ENCODE peak calls at places on chromosomes 16 and 17, in four cellular contexts. One of them, this sample, is unnamed.

GRCh38 chr16:8905168-8905762 is 23.1 kb downstream of the LITAFD start:
- DNase-seq in cardiac fibroblast: peak; percentile 60
- DNase-seq in mammary epithelial cell: no peak
- DNase-seq in breast epithelium: no peak
- DNase-seq in this sample: no peak

GRCh38 chr17:80504671-80505413 is 28.4 kb upstream of the NPTX1 start:
- DNase-seq in cardiac fibroblast: peak; percentile 24
- DNase-seq in mammary epithelial cell: no peak
- DNase-seq in breast epithelium: no peak
- DNase-seq in this sample: no peak

GRCh38 chr17:66275651-66276050 is 26.8 kb upstream of the PRKCA start:
- DNase-seq in cardiac fibroblast: peak; percentile 76
- DNase-seq in mammary epithelial cell: peak; percentile 94
- DNase-seq in breast epithelium: peak; percentile 45
- DNase-seq in this sample: no peak

GRCh38 chr16:68367034-68367433 is 56.2 kb downstream of the PRMT7 start:
- DNase-seq in cardiac fibroblast: peak; percentile 41
- DNase-seq in mammary epithelial cell: no peak
- DNase-seq in breast epithelium: no peak
- DNase-seq in this sample: no peak

GRCh38 chr17:60959696-60960095 is 282.0 kb downstream of the BCAS3 start:
- DNase-seq in cardiac fibroblast: no peak
- DNase-seq in mammary epithelial cell: no peak
- DNase-seq in breast epithelium: no peak
- DNase-seq in this sample: no peak

GRCh38 chr16:15605869-15606520 is 37.0 kb downstream of the MARF1 start:
- DNase-seq in cardiac fibroblast: no peak
- DNase-seq in mammary epithelial cell: no peak
- DNase-seq in breast epithelium: no peak
- DNase-seq in this sample: no peak

GRCh38 chr17:48558057-48558456 is 13.1 kb upstream of the HOXB2 start:
- DNase-seq in cardiac fibroblast: no peak
- DNase-seq in mammary epithelial cell: peak; percentile 22
- DNase-seq in breast epithelium: no peak
- DNase-seq in this sample: no peak

GRCh38 chr16:67652578-67653130 is 7.4 kb downstream of the ACD start:
- DNase-seq in cardiac fibroblast: no peak
- DNase-seq in mammary epithelial cell: peak; percentile 39
- DNase-seq in breast epithelium: no peak
- DNase-seq in this sample: no peak

GRCh38 chr17:31508310-31509094 is 117.0 kb downstream of the RAB11FIP4 start:
- DNase-seq in cardiac fibroblast: no peak
- DNase-seq in mammary epithelial cell: no peak
- DNase-seq in breast epithelium: no peak
- DNase-seq in this sample: no peak

GRCh38 chr17:6462692-6463091 is 18.4 kb downstream of the PIMREG start:
- DNase-seq in cardiac fibroblast: no peak
- DNase-seq in mammary epithelial cell: no peak
- DNase-seq in breast epithelium: no peak
- DNase-seq in this sample: no peak

GRCh38 chr17:81097134-81097942 is 62.4 kb downstream of the BAIAP2 start:
- DNase-seq in cardiac fibroblast: peak; percentile 87
- DNase-seq in mammary epithelial cell: peak; percentile 71
- DNase-seq in breast epithelium: peak; percentile 57
- DNase-seq in this sample: peak; percentile 76

GRCh38 chr17:77527394-77527793 is 386.6 kb downstream of the SEC14L1 start:
- DNase-seq in cardiac fibroblast: no peak
- DNase-seq in mammary epithelial cell: no peak
- DNase-seq in breast epithelium: no peak
- DNase-seq in this sample: no peak

GRCh38 chr17:42050360-42051012 is at the start of gene C17orf113:
- DNase-seq in cardiac fibroblast: peak; percentile 29
- DNase-seq in mammary epithelial cell: peak; percentile 15
- DNase-seq in breast epithelium: no peak
- DNase-seq in this sample: peak; percentile 48

GRCh38 chr16:83977056-83977815 is 9.2 kb downstream of the NECAB2 start:
- DNase-seq in cardiac fibroblast: no peak
- DNase-seq in mammary epithelial cell: no peak
- DNase-seq in breast epithelium: no peak
- DNase-seq in this sample: no peak

GRCh38 chr17:36846410-36847292 is 90.6 kb upstream of the LHX1 start:
- DNase-seq in cardiac fibroblast: no peak
- DNase-seq in mammary epithelial cell: no peak
- DNase-seq in breast epithelium: no peak
- DNase-seq in this sample: no peak

GRCh38 chr17:16486373-16487250 is 5.4 kb downstream of the LRRC75A start:
- DNase-seq in cardiac fibroblast: peak; percentile 74
- DNase-seq in mammary epithelial cell: peak; percentile 76
- DNase-seq in breast epithelium: peak; percentile 96
- DNase-seq in this sample: peak; percentile 77

GRCh38 chr16:89031715-89032659 is 55.0 kb upstream of the CBFA2T3 start:
- DNase-seq in cardiac fibroblast: no peak
- DNase-seq in mammary epithelial cell: no peak
- DNase-seq in breast epithelium: peak; percentile 40
- DNase-seq in this sample: peak; percentile 28

GRCh38 chr17:22514315-22514714 is 822.0 kb downstream of the KCNJ18 start:
- DNase-seq in cardiac fibroblast: no peak
- DNase-seq in mammary epithelial cell: no peak
- DNase-seq in breast epithelium: no peak
- DNase-seq in this sample: no peak

GRCh38 chr17:9878791-9879525 is 26.1 kb downstream of the RCVRN start:
- DNase-seq in cardiac fibroblast: no peak
- DNase-seq in mammary epithelial cell: no peak
- DNase-seq in breast epithelium: no peak
- DNase-seq in this sample: no peak

GRCh38 chr16:3938843-3939624 is 58.5 kb upstream of the CREBBP start:
- DNase-seq in cardiac fibroblast: peak; percentile 86
- DNase-seq in mammary epithelial cell: no peak
- DNase-seq in breast epithelium: no peak
- DNase-seq in this sample: peak; percentile 43

GRCh38 chr17:77580531-77580930 is 378.0 kb upstream of the TNRC6C start:
- DNase-seq in cardiac fibroblast: no peak
- DNase-seq in mammary epithelial cell: no peak
- DNase-seq in breast epithelium: no peak
- DNase-seq in this sample: no peak

GRCh38 chr17:39225974-39226683 is 384 bp upstream of the STAC2 start:
- DNase-seq in cardiac fibroblast: peak; percentile 64
- DNase-seq in mammary epithelial cell: no peak
- DNase-seq in breast epithelium: peak; percentile 95
- DNase-seq in this sample: peak; percentile 74

GRCh38 chr16:84478172-84478948 is 26.1 kb downstream of the MEAK7 start:
- DNase-seq in cardiac fibroblast: peak; percentile 15
- DNase-seq in mammary epithelial cell: peak; percentile 81
- DNase-seq in breast epithelium: no peak
- DNase-seq in this sample: no peak

GRCh38 chr17:1267471-1267947 is 2.7 kb upstream of the BHLHA9 start:
- DNase-seq in cardiac fibroblast: peak; percentile 51
- DNase-seq in mammary epithelial cell: no peak
- DNase-seq in breast epithelium: peak; percentile 38
- DNase-seq in this sample: no peak

GRCh38 chr17:76866774-76867577 is 1.2 kb upstream of the MGAT5B start:
- DNase-seq in cardiac fibroblast: peak; percentile 29
- DNase-seq in mammary epithelial cell: peak; percentile 49
- DNase-seq in breast epithelium: no peak
- DNase-seq in this sample: no peak

GRCh38 chr16:3774156-3774767 is 56.9 kb upstream of the TRAP1 start:
- DNase-seq in cardiac fibroblast: peak; percentile 61
- DNase-seq in mammary epithelial cell: no peak
- DNase-seq in breast epithelium: no peak
- DNase-seq in this sample: peak; percentile 77

GRCh38 chr16:86510465-86511261 is at the start of gene FOXF1:
- DNase-seq in cardiac fibroblast: peak; percentile 41
- DNase-seq in mammary epithelial cell: peak; percentile 32
- DNase-seq in breast epithelium: no peak
- DNase-seq in this sample: no peak

GRCh38 chr17:22694362-22695227 is 1002.3 kb downstream of the KCNJ18 start:
- DNase-seq in cardiac fibroblast: no peak
- DNase-seq in mammary epithelial cell: no peak
- DNase-seq in breast epithelium: no peak
- DNase-seq in this sample: no peak

GRCh38 chr17:73420897-73421296 is 109.1 kb upstream of the CDC42EP4 start:
- DNase-seq in cardiac fibroblast: no peak
- DNase-seq in mammary epithelial cell: peak; percentile 83
- DNase-seq in breast epithelium: no peak
- DNase-seq in this sample: no peak

GRCh38 chr16:15439102-15439501 is 4.7 kb downstream of the BMERB1 start:
- DNase-seq in cardiac fibroblast: no peak
- DNase-seq in mammary epithelial cell: no peak
- DNase-seq in breast epithelium: no peak
- DNase-seq in this sample: no peak

GRCh38 chr17:49191407-49191916 is 18.9 kb downstream of the GNGT2 start:
- DNase-seq in cardiac fibroblast: peak; percentile 61
- DNase-seq in mammary epithelial cell: no peak
- DNase-seq in breast epithelium: no peak
- DNase-seq in this sample: no peak

GRCh38 chr17:50831430-50832064 is 3.8 kb upstream of the WFIKKN2 start:
- DNase-seq in cardiac fibroblast: peak; percentile 70
- DNase-seq in mammary epithelial cell: no peak
- DNase-seq in breast epithelium: peak; percentile 57
- DNase-seq in this sample: no peak

GRCh38 chr16:21643787-21644186 is 8.6 kb downstream of the IGSF6 start:
- DNase-seq in cardiac fibroblast: no peak
- DNase-seq in mammary epithelial cell: no peak
- DNase-seq in breast epithelium: no peak
- DNase-seq in this sample: no peak
- H3K4me3 ChIP-seq in cardiac fibroblast: no peak overlapping the region
- H3K4me3 ChIP-seq in mammary epithelial cell: no peak overlapping the region
- H3K4me3 ChIP-seq in breast epithelium: no peak overlapping the region
- H3K4me3 ChIP-seq in this sample: no peak overlapping the region

DNA sequence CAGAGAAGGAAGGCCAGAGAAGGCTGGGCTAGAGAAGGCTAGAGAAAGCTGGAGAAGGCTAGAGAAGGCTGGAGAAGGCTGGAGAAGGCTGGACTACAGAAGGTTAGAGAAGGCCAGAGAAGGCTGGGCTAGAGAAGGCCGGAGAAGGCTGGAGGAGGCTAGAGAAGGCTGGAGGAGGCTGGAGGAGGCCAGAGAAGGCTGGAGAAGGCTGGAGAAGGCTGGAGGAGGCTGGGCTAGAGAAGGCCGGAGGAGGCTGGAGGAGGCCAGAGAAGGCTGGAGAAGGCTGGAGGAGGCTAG is 6.4 kb upstream of the OGFOD3 start:
- DNase-seq in cardiac fibroblast: no peak
- DNase-seq in mammary epithelial cell: no peak
- DNase-seq in breast epithelium: no peak
- DNase-seq in this sample: no peak
- TF ChIP-seq CTCF in cardiac fibroblast: no peak
- TF ChIP-seq CTCF in mammary epithelial cell: no peak
- TF ChIP-seq CTCF in breast epithelium: no peak
- TF ChIP-seq CTCF in this sample: no peak

GRCh38 chr16:28041615-28042014 is 21.9 kb downstream of the GSG1L start:
- DNase-seq in cardiac fibroblast: no peak
- DNase-seq in mammary epithelial cell: no peak
- DNase-seq in breast epithelium: no peak
- DNase-seq in this sample: no peak
- H3K4me3 ChIP-seq in cardiac fibroblast: no peak overlapping the region
- H3K4me3 ChIP-seq in mammary epithelial cell: no peak overlapping the region
- H3K4me3 ChIP-seq in breast epithelium: no peak overlapping the region
- H3K4me3 ChIP-seq in this sample: no peak overlapping the region

GRCh38 chr16:53998024-53998810 is 288.4 kb downstream of the IRX3 start:
- DNase-seq in cardiac fibroblast: no peak
- DNase-seq in mammary epithelial cell: no peak
- DNase-seq in breast epithelium: no peak
- DNase-seq in this sample: no peak

GRCh38 chr16:53996961-53997360 is 289.6 kb downstream of the IRX3 start:
- DNase-seq in cardiac fibroblast: no peak
- DNase-seq in mammary epithelial cell: no peak
- DNase-seq in breast epithelium: no peak
- DNase-seq in this sample: no peak

GRCh38 chr16:53999123-53999522 is 287.5 kb downstream of the IRX3 start:
- DNase-seq in cardiac fibroblast: no peak
- DNase-seq in mammary epithelial cell: no peak
- DNase-seq in breast epithelium: no peak
- DNase-seq in this sample: no peak

GRCh38 chr16:53999841-54000240 is 286.7 kb downstream of the IRX3 start:
- DNase-seq in cardiac fibroblast: no peak
- DNase-seq in mammary epithelial cell: no peak
- DNase-seq in breast epithelium: no peak
- DNase-seq in this sample: no peak

DNA sequence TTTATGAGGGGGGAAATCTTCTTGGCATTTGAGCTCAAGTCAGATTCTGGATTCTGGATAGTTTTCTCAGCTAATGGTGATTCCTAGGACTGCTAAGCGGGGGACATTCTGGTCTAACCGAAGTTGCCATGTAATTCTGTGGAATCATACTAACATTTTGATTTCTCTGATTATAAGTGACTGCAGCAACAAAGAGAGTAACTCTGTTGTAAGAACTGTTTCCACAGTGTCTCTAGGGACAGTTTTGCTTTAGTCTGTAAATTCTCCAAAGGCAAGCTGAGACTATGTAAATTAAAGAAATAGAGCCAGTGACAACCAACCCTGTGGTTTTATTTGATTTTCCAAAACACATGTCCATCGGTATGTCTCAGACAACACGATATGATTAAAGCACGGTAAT is 286.2 kb downstream of the IRX3 start:
- DNase-seq in cardiac fibroblast: no peak
- DNase-seq in mammary epithelial cell: no peak
- DNase-seq in breast epithelium: no peak
- DNase-seq in this sample: no peak
- TF ChIP-seq CTCF in cardiac fibroblast: no peak
- TF ChIP-seq CTCF in mammary epithelial cell: no peak
- TF ChIP-seq CTCF in breast epithelium: no peak
- TF ChIP-seq CTCF in this sample: no peak

DNA sequence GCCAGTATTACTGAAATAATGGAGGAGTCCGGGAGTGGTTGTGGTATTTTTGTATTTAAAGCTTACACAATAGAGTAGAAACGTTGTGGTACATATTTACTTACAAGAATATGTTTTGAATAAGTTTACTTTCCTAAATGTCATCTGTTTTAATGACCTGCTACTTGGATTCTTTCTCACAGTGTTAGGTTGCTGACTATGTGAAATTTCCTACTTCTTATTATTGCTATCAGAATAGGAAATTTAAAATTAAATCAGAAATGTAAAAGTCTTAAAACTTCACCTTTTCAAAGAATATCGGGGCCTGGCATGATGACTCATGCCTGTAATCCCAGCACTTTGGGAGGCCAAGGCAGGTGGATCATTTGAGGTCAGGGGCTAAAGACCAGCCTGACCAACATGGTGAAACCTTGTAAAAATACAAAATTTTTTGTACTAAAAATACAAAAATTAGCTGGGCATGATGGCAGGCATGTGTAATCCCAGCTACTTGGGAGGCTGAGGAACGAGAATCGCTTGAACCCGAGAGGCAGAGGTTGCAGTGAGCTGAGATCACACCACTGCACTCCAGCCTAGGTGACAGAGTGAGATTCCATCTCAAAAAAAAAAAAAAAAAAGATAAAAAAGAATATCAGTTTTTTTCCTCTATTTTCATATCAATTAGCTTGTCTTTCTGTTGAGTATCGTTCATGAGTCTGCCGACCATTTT is 77.8 kb downstream of the VMP1 start:
- DNase-seq in cardiac fibroblast: no peak
- DNase-seq in mammary epithelial cell: no peak
- DNase-seq in breast epithelium: no peak
- DNase-seq in this sample: no peak
- H3K4me3 ChIP-seq in cardiac fibroblast: no peak overlapping the region
- H3K4me3 ChIP-seq in mammary epithelial cell: no peak overlapping the region
- H3K4me3 ChIP-seq in breast epithelium: no peak overlapping the region
- H3K4me3 ChIP-seq in this sample: no peak overlapping the region

This sample was measured in left ventricle myocardium inferior.